ENCODE peak calls at places on chromosomes 1 and 21, in ten cellular contexts. One of them, this sample, is unnamed.

GRCh38 chr1:53470155-53470554 is 11.0 kb downstream of the DMRTB1 start:
- DNase-seq in OCI-LY7: no peak
- DNase-seq in GM10248: peak
- DNase-seq in HFF-Myc: no peak
- DNase-seq in left ventricle myocardium inferior: peak
- DNase-seq in dorsolateral prefrontal cortex: peak
- DNase-seq in H9: peak
- DNase-seq in endothelial cell of umbilical vein: peak
- DNase-seq in AG09319: no peak
- DNase-seq in coronary artery: peak
- DNase-seq in this sample: peak

GRCh38 chr1:37954316-37954971 is 7.6 kb upstream of the INPP5B start:
- DNase-seq in OCI-LY7: no peak
- DNase-seq in GM10248: no peak
- DNase-seq in HFF-Myc: no peak
- DNase-seq in left ventricle myocardium inferior: no peak
- DNase-seq in dorsolateral prefrontal cortex: no peak
- DNase-seq in H9: peak
- DNase-seq in endothelial cell of umbilical vein: no peak
- DNase-seq in AG09319: no peak
- DNase-seq in coronary artery: no peak
- DNase-seq in this sample: no peak

GRCh38 chr1:53848025-53848424 is 9.9 kb upstream of the NDC1 start:
- DNase-seq in OCI-LY7: no peak
- DNase-seq in GM10248: no peak
- DNase-seq in HFF-Myc: no peak
- DNase-seq in left ventricle myocardium inferior: no peak
- DNase-seq in dorsolateral prefrontal cortex: no peak
- DNase-seq in H9: no peak
- DNase-seq in endothelial cell of umbilical vein: no peak
- DNase-seq in AG09319: no peak
- DNase-seq in coronary artery: no peak
- DNase-seq in this sample: no peak

GRCh38 chr1:2946291-2946690 is 75.0 kb upstream of the ACTRT2 start:
- DNase-seq in OCI-LY7: no peak
- DNase-seq in GM10248: no peak
- DNase-seq in HFF-Myc: no peak
- DNase-seq in left ventricle myocardium inferior: no peak
- DNase-seq in dorsolateral prefrontal cortex: no peak
- DNase-seq in H9: no peak
- DNase-seq in endothelial cell of umbilical vein: no peak
- DNase-seq in AG09319: no peak
- DNase-seq in coronary artery: no peak
- DNase-seq in this sample: no peak

GRCh38 chr1:160421881-160422280 is 21.5 kb downstream of the VANGL2 start:
- DNase-seq in OCI-LY7: no peak
- DNase-seq in GM10248: no peak
- DNase-seq in HFF-Myc: no peak
- DNase-seq in left ventricle myocardium inferior: no peak
- DNase-seq in dorsolateral prefrontal cortex: no peak
- DNase-seq in H9: no peak
- DNase-seq in endothelial cell of umbilical vein: no peak
- DNase-seq in AG09319: no peak
- DNase-seq in coronary artery: no peak
- DNase-seq in this sample: no peak

GRCh38 chr1:218692808-218693207 is 347.7 kb downstream of the TGFB2 start:
- DNase-seq in OCI-LY7: no peak
- DNase-seq in GM10248: no peak
- DNase-seq in HFF-Myc: no peak
- DNase-seq in left ventricle myocardium inferior: no peak
- DNase-seq in dorsolateral prefrontal cortex: no peak
- DNase-seq in H9: no peak
- DNase-seq in endothelial cell of umbilical vein: no peak
- DNase-seq in AG09319: no peak
- DNase-seq in coronary artery: no peak
- DNase-seq in this sample: no peak

GRCh38 chr1:67367370-67368345 is 60.0 kb downstream of the IL12RB2 start:
- DNase-seq in OCI-LY7: no peak
- DNase-seq in GM10248: no peak
- DNase-seq in HFF-Myc: peak
- DNase-seq in left ventricle myocardium inferior: peak
- DNase-seq in dorsolateral prefrontal cortex: no peak
- DNase-seq in H9: no peak
- DNase-seq in endothelial cell of umbilical vein: peak
- DNase-seq in AG09319: no peak
- DNase-seq in coronary artery: no peak
- DNase-seq in this sample: no peak

GRCh38 chr1:205928256-205928655 is 15.0 kb downstream of the SLC26A9 start:
- DNase-seq in OCI-LY7: no peak
- DNase-seq in GM10248: no peak
- DNase-seq in HFF-Myc: no peak
- DNase-seq in left ventricle myocardium inferior: no peak
- DNase-seq in dorsolateral prefrontal cortex: peak
- DNase-seq in H9: no peak
- DNase-seq in endothelial cell of umbilical vein: no peak
- DNase-seq in AG09319: no peak
- DNase-seq in coronary artery: no peak
- DNase-seq in this sample: no peak

GRCh38 chr21:41876396-41876795 is 2.7 kb downstream of the PRDM15 start:
- DNase-seq in OCI-LY7: peak
- DNase-seq in GM10248: no peak
- DNase-seq in HFF-Myc: no peak
- DNase-seq in left ventricle myocardium inferior: no peak
- DNase-seq in dorsolateral prefrontal cortex: no peak
- DNase-seq in H9: no peak
- DNase-seq in endothelial cell of umbilical vein: no peak
- DNase-seq in AG09319: no peak
- DNase-seq in coronary artery: no peak
- DNase-seq in this sample: no peak

GRCh38 chr1:114854693-114855320 is at the start of gene SYCP1:
- DNase-seq in OCI-LY7: no peak
- DNase-seq in GM10248: no peak
- DNase-seq in HFF-Myc: no peak
- DNase-seq in left ventricle myocardium inferior: no peak
- DNase-seq in dorsolateral prefrontal cortex: no peak
- DNase-seq in H9: peak
- DNase-seq in endothelial cell of umbilical vein: no peak
- DNase-seq in AG09319: no peak
- DNase-seq in coronary artery: no peak
- DNase-seq in this sample: no peak

GRCh38 chr1:40630488-40631223 is 34.8 kb downstream of the RIMS3 start:
- DNase-seq in OCI-LY7: peak
- DNase-seq in GM10248: peak
- DNase-seq in HFF-Myc: no peak
- DNase-seq in left ventricle myocardium inferior: no peak
- DNase-seq in dorsolateral prefrontal cortex: no peak
- DNase-seq in H9: peak
- DNase-seq in endothelial cell of umbilical vein: peak
- DNase-seq in AG09319: no peak
- DNase-seq in coronary artery: no peak
- DNase-seq in this sample: no peak

GRCh38 chr21:45917241-45917640 is 64.3 kb upstream of the COL6A1 start:
- DNase-seq in OCI-LY7: no peak
- DNase-seq in GM10248: no peak
- DNase-seq in HFF-Myc: no peak
- DNase-seq in left ventricle myocardium inferior: no peak
- DNase-seq in dorsolateral prefrontal cortex: no peak
- DNase-seq in H9: no peak
- DNase-seq in endothelial cell of umbilical vein: no peak
- DNase-seq in AG09319: no peak
- DNase-seq in coronary artery: no peak
- DNase-seq in this sample: no peak

GRCh38 chr1:169814265-169814664 is 19.6 kb upstream of the METTL18 start:
- DNase-seq in OCI-LY7: no peak
- DNase-seq in GM10248: no peak
- DNase-seq in HFF-Myc: no peak
- DNase-seq in left ventricle myocardium inferior: no peak
- DNase-seq in dorsolateral prefrontal cortex: no peak
- DNase-seq in H9: no peak
- DNase-seq in endothelial cell of umbilical vein: no peak
- DNase-seq in AG09319: no peak
- DNase-seq in coronary artery: no peak
- DNase-seq in this sample: no peak

GRCh38 chr1:15063783-15064182 is 89.8 kb upstream of the TMEM51 start:
- DNase-seq in OCI-LY7: no peak
- DNase-seq in GM10248: no peak
- DNase-seq in HFF-Myc: no peak
- DNase-seq in left ventricle myocardium inferior: no peak
- DNase-seq in dorsolateral prefrontal cortex: no peak
- DNase-seq in H9: no peak
- DNase-seq in endothelial cell of umbilical vein: no peak
- DNase-seq in AG09319: no peak
- DNase-seq in coronary artery: no peak
- DNase-seq in this sample: no peak

GRCh38 chr1:15065736-15066135 is 87.8 kb upstream of the TMEM51 start:
- DNase-seq in OCI-LY7: no peak
- DNase-seq in GM10248: no peak
- DNase-seq in HFF-Myc: no peak
- DNase-seq in left ventricle myocardium inferior: no peak
- DNase-seq in dorsolateral prefrontal cortex: no peak
- DNase-seq in H9: no peak
- DNase-seq in endothelial cell of umbilical vein: no peak
- DNase-seq in AG09319: no peak
- DNase-seq in coronary artery: no peak
- DNase-seq in this sample: no peak

GRCh38 chr1:15063346-15063745 is 90.2 kb upstream of the TMEM51 start:
- DNase-seq in OCI-LY7: no peak
- DNase-seq in GM10248: no peak
- DNase-seq in HFF-Myc: no peak
- DNase-seq in left ventricle myocardium inferior: no peak
- DNase-seq in dorsolateral prefrontal cortex: no peak
- DNase-seq in H9: no peak
- DNase-seq in endothelial cell of umbilical vein: no peak
- DNase-seq in AG09319: no peak
- DNase-seq in coronary artery: no peak
- DNase-seq in this sample: no peak

GRCh38 chr1:15065291-15065690 is 88.3 kb upstream of the TMEM51 start:
- DNase-seq in OCI-LY7: no peak
- DNase-seq in GM10248: no peak
- DNase-seq in HFF-Myc: no peak
- DNase-seq in left ventricle myocardium inferior: no peak
- DNase-seq in dorsolateral prefrontal cortex: no peak
- DNase-seq in H9: no peak
- DNase-seq in endothelial cell of umbilical vein: no peak
- DNase-seq in AG09319: no peak
- DNase-seq in coronary artery: no peak
- DNase-seq in this sample: no peak

DNA sequence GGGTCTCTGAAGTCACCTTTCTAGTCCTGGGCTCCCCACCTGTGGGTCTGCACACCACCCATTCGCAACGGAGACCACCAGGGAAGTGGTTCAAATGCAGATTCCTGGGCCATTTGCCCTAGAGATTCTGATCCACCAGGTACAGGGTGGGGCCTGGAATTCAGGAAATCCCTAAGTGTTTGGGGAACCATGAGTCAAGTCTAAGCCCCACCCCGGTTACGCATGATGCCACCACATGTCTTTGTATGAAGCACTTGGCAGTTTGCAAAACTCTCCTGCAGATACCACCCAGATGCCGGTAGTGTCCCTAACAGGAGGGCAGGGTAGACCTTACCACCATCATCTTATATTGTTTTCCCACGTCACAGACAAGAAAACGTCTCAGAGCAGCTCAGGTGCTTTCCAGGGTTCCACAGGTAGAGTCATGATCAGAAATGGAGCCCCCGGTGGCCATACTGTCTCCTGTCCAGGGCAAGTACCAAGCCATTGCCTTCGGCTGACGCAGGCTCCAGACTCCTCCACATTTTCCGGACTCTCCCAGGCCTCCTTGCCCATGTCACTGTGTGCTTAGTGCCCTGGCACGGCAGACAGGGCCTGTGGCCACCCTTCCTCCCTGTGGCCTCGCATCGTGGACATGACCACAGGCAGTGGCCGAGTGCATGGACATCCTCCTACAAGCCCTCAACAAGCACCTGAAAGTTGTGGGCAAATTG is 89.2 kb upstream of the TMEM51 start:
- DNase-seq in OCI-LY7: no peak
- DNase-seq in GM10248: no peak
- DNase-seq in HFF-Myc: no peak
- DNase-seq in left ventricle myocardium inferior: no peak
- DNase-seq in dorsolateral prefrontal cortex: no peak
- DNase-seq in H9: peak
- DNase-seq in endothelial cell of umbilical vein: no peak
- DNase-seq in AG09319: no peak
- DNase-seq in coronary artery: no peak
- DNase-seq in this sample: no peak
- TF ChIP-seq CTCF in OCI-LY7: peak
- TF ChIP-seq CTCF in GM10248: no peak
- TF ChIP-seq CTCF in HFF-Myc: no peak
- TF ChIP-seq CTCF in left ventricle myocardium inferior: no peak
- TF ChIP-seq CTCF in dorsolateral prefrontal cortex: no peak
- TF ChIP-seq CTCF in H9: peak
- TF ChIP-seq CTCF in endothelial cell of umbilical vein: no peak
- TF ChIP-seq CTCF in AG09319: no peak
- TF ChIP-seq CTCF in coronary artery: no peak
- TF ChIP-seq CTCF in this sample: no peak

DNA sequence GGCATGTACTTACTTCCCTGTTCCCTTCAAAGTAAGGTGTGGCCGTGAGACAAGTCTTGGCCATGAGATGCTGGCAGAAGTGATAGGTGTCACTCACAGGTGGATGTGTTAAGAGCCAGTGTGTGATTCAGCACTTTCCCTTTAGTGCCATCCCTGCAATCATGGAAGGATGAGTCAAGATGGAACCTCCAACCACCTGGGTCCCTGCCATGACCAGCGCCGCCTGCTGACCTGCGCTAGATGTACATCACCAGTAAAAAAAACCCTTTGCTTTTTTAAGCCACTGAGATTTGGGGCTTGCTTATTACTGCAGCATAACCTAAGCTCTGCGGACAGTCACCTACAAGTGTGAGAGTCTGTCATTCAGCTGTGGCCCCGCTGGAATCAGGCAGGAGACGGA is 71.7 kb downstream of the TOMM20 start:
- DNase-seq in OCI-LY7: no peak
- DNase-seq in GM10248: no peak
- DNase-seq in HFF-Myc: no peak
- DNase-seq in left ventricle myocardium inferior: no peak
- DNase-seq in dorsolateral prefrontal cortex: no peak
- DNase-seq in H9: no peak
- DNase-seq in endothelial cell of umbilical vein: no peak
- DNase-seq in AG09319: no peak
- DNase-seq in coronary artery: no peak
- DNase-seq in this sample: peak
- TF ChIP-seq CTCF in OCI-LY7: peak
- TF ChIP-seq CTCF in GM10248: no peak
- TF ChIP-seq CTCF in HFF-Myc: peak
- TF ChIP-seq CTCF in left ventricle myocardium inferior: no peak
- TF ChIP-seq CTCF in dorsolateral prefrontal cortex: no peak
- TF ChIP-seq CTCF in H9: peak
- TF ChIP-seq CTCF in endothelial cell of umbilical vein: no peak
- TF ChIP-seq CTCF in AG09319: no peak
- TF ChIP-seq CTCF in coronary artery: no peak
- TF ChIP-seq CTCF in this sample: no peak

GRCh38 chr1:83583351-83584014 is 415.4 kb downstream of the TTLL7 start:
- DNase-seq in OCI-LY7: no peak
- DNase-seq in GM10248: no peak
- DNase-seq in HFF-Myc: peak
- DNase-seq in left ventricle myocardium inferior: no peak
- DNase-seq in dorsolateral prefrontal cortex: no peak
- DNase-seq in H9: peak
- DNase-seq in endothelial cell of umbilical vein: no peak
- DNase-seq in AG09319: peak
- DNase-seq in coronary artery: no peak
- DNase-seq in this sample: no peak
- TF ChIP-seq CTCF in OCI-LY7: no peak
- TF ChIP-seq CTCF in GM10248: peak
- TF ChIP-seq CTCF in HFF-Myc: peak
- TF ChIP-seq CTCF in left ventricle myocardium inferior: peak
- TF ChIP-seq CTCF in dorsolateral prefrontal cortex: no peak
- TF ChIP-seq CTCF in H9: peak
- TF ChIP-seq CTCF in endothelial cell of umbilical vein: no peak
- TF ChIP-seq CTCF in AG09319: peak
- TF ChIP-seq CTCF in coronary artery: no peak
- TF ChIP-seq CTCF in this sample: no peak

GRCh38 chr1:31591425-31592093 is 15.2 kb downstream of the TINAGL1 start:
- DNase-seq in OCI-LY7: no peak
- DNase-seq in GM10248: no peak
- DNase-seq in HFF-Myc: no peak
- DNase-seq in left ventricle myocardium inferior: no peak
- DNase-seq in dorsolateral prefrontal cortex: peak
- DNase-seq in H9: no peak
- DNase-seq in endothelial cell of umbilical vein: no peak
- DNase-seq in AG09319: no peak
- DNase-seq in coronary artery: peak
- DNase-seq in this sample: no peak
- TF ChIP-seq CTCF in OCI-LY7: no peak
- TF ChIP-seq CTCF in GM10248: no peak
- TF ChIP-seq CTCF in HFF-Myc: no peak
- TF ChIP-seq CTCF in left ventricle myocardium inferior: no peak
- TF ChIP-seq CTCF in dorsolateral prefrontal cortex: no peak
- TF ChIP-seq CTCF in H9: no peak
- TF ChIP-seq CTCF in endothelial cell of umbilical vein: no peak
- TF ChIP-seq CTCF in AG09319: no peak
- TF ChIP-seq CTCF in coronary artery: no peak
- TF ChIP-seq CTCF in this sample: no peak

This sample was measured in GM13976.